ENCODE peak calls at places on chromosomes 2 and 18, in nine cellular contexts. M, E, D, I, J, B, H, A and K are unnamed samples.
A peak's percentile ranks its signal among the peaks of the same experiment; 100 is the strongest.

GRCh38 chr18:74994502-74995403 is 214.2 kb downstream of the PTGR3 start:
- DNase-seq in M (peak; percentile 73), E (no peak), D (peak; percentile 11), I (peak; percentile 64), J (no peak), B (peak; percentile 88), H (no peak), A (no peak), K (peak; percentile 26)

GRCh38 chr2:201630577-201630976 is 12.7 kb downstream of the TMEM237 start:
- DNase-seq in M (no peak), E (no peak), D (no peak), I (no peak), J (no peak), B (no peak), H (no peak), A (no peak), K (no peak)

GRCh38 chr2:225177098-225177497 is 134.8 kb upstream of the DOCK10 start:
- DNase-seq in M (no peak), E (no peak), D (peak; percentile 32), I (no peak), J (no peak), B (peak; percentile 15), H (no peak), A (no peak), K (peak; percentile 11)

GRCh38 chr18:24200494-24200893 is 61.6 kb downstream of the CABYR start:
- DNase-seq in M (no peak), E (no peak), D (no peak), I (no peak), J (no peak), B (no peak), H (no peak), A (no peak), K (no peak)

GRCh38 chr2:130759906-130760753 is 4.8 kb downstream of the AMER3 start:
- DNase-seq in M (no peak), E (peak; percentile 48), D (peak; percentile 13), I (no peak), J (no peak), B (no peak), H (peak; percentile 18), A (peak; percentile 39), K (no peak)

GRCh38 chr18:7133181-7133580 is 15.6 kb upstream of the LAMA1 start:
- DNase-seq in M (no peak), E (no peak), D (peak; percentile 48), I (no peak), J (no peak), B (no peak), H (no peak), A (no peak), K (peak; percentile 72)

GRCh38 chr2:70855679-70856078 is 20.1 kb upstream of the CD207 start:
- DNase-seq in M (no peak), E (no peak), D (no peak), I (no peak), J (no peak), B (no peak), H (no peak), A (no peak), K (peak; percentile 17)

GRCh38 chr2:104853926-104854506 is at the start of gene POU3F3:
- DNase-seq in M (no peak), E (peak; percentile 87), D (no peak), I (peak; percentile 74), J (peak; percentile 76), B (peak; percentile 94), H (no peak), A (peak; percentile 98), K (peak; percentile 14)

GRCh38 chr2:202327887-202328286 is 48.2 kb upstream of the BMPR2 start:
- DNase-seq in M (no peak), E (peak; percentile 63), D (peak; percentile 46), I (no peak), J (no peak), B (no peak), H (no peak), A (no peak), K (no peak)

GRCh38 chr2:20452551-20452950 is 5.7 kb downstream of the RHOB start:
- DNase-seq in M (no peak), E (no peak), D (peak; percentile 62), I (no peak), J (peak; percentile 62), B (no peak), H (no peak), A (no peak), K (peak; percentile 70)

GRCh38 chr2:96393989-96394761 is 58.6 kb downstream of the NCAPH start:
- DNase-seq in M (no peak), E (no peak), D (no peak), I (no peak), J (no peak), B (no peak), H (no peak), A (no peak), K (no peak)

GRCh38 chr2:145235312-145235711 is 715.4 kb upstream of the ZEB2 start:
- DNase-seq in M (no peak), E (no peak), D (no peak), I (no peak), J (no peak), B (no peak), H (no peak), A (no peak), K (no peak)

GRCh38 chr2:62596061-62596658 is 90.2 kb upstream of the TMEM17 start:
- DNase-seq in M (no peak), E (no peak), D (peak; percentile 46), I (no peak), J (no peak), B (no peak), H (no peak), A (no peak), K (peak; percentile 54)

GRCh38 chr2:235543126-235543750 is 49.4 kb downstream of the AGAP1 start:
- DNase-seq in M (peak; percentile 79), E (no peak), D (no peak), I (peak; percentile 26), J (no peak), B (no peak), H (no peak), A (no peak), K (no peak)

GRCh38 chr2:9618410-9618809 is 12.4 kb downstream of the YWHAQ start:
- DNase-seq in M (no peak), E (no peak), D (no peak), I (no peak), J (no peak), B (no peak), H (no peak), A (no peak), K (no peak)

DNA sequence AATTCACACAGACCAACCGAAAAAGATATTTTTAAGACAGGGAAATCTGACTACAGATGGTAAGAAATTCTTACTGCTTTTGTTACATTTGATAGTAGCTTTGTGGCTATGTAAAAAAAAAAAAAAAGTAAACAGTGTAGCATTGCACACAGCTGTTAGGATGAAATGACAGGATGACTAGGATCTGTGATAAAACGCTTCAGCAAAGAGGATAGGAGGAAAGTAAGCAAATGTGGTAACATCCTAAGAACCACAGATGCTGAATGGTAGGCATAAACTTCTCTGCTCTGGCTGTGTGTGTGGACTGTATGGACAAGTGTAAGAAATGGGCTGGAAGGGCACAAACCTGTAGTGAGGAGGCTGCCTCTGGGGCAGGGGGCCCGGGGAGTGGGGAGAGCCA is 207.6 kb downstream of the ANAPC1 start:
- DNase-seq in M (no peak), E (no peak), D (peak; percentile 29), I (no peak), J (no peak), B (no peak), H (no peak), A (no peak), K (peak; percentile 70)
- H3K4me3 ChIP-seq in M (no peak overlapping the region), E (no peak overlapping the region), D (no peak overlapping the region), I (no peak overlapping the region), J (no peak overlapping the region), B (no peak overlapping the region), H (no peak overlapping the region), A (no peak overlapping the region), K (no peak overlapping the region)

DNA sequence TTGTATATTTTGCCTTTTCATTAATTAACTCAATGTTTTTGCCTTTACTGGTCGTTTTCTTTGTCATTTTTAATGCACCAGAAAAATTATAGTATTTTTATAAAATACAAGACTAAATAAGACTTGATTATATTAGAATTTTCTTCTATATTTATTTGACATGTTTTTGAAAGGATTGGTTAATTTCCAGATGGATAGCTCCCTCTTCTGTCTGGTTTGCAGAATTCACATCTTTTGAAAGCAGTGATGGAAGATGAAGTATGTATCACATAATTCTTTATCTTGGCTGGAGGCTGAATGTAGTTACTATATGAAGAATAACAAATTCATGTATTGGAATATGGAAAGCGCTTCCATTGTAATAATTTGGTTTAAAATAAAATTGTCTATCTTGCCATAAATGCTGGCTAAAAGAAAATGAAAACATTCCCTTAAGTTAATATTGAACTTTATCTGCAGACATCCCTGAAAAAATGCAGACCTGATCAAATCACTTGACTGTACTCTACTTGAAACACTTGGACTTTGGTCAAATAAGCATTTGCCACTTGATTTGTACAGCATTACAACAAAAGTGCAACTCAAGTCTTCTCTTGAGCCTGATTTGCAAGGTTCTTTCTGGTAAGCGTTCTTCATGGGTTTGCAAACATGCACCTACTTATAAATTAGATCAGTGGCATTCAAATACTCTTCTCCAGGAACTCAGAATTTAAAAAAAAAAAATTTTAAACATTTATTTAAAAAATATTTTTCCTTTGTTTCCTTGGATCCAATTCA is 86.4 kb upstream of the EFEMP1 start:
- DNase-seq in M (peak; percentile 63), E (peak; percentile 15), D (peak; percentile 82), I (no peak), J (no peak), B (peak; percentile 51), H (no peak), A (no peak), K (peak; percentile 70)
- TF ChIP-seq CTCF in M (peak; percentile 89), E (peak; percentile 65), D (peak; percentile 61), I (peak; percentile 40), J (peak; percentile 49), B (peak; percentile 71), H (no peak), A (peak; percentile 49), K (peak; percentile 68)

GRCh38 chr2:234497592-234498023 is 727 bp upstream of the ARL4C start:
- DNase-seq in M (no peak), E (no peak), D (no peak), I (no peak), J (no peak), B (no peak), H (no peak), A (no peak), K (no peak)
- H3K4me3 ChIP-seq in M (peak overlapping the region; percentile 54), E (peak overlapping the region; percentile 50), D (peak overlapping the region; percentile 35), I (peak overlapping the region; percentile 30), J (peak overlapping the region; percentile 56), B (peak overlapping the region; percentile 47), H (no peak overlapping the region), A (no peak overlapping the region), K (no peak overlapping the region)

DNA sequence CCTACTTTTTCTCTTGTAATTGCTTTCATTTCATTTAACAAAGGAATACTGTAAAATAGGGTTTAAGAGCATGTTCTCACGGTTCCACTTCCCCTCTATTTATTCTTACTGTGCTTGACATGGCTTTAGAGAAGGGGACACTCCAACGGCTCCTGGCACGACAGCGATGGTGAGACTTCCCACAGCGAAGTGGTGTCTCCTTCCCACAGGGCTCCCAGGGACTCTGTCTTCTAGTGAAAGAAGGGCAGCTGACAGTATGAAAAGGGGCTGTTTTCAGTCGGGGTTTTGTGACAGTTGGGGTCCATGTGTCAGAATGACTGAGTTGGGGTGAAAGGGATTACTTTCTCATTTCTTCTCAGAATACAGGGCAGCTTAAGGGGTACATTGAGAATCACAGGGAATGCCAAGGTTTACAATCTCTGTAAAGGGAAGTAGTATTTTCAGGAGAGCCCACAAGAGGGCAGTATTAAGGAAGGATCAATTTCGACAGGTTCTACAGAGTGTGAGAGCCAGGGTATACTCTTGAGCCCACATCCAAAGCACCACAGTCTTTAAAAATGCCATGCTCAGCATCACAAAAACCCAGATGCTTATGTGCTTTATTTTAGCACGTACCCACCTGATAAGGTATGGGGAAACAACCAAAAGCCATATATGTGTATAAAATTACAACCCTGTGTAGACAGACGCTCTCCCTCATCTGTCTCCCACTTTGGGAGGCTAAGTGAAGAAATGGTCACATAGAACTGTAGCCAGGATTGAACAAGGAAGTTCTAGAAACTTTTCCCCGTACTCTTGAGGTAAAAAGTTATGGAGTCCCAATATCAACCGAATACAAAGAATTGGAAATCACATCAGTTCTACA is 31.3 kb upstream of the RAPGEF4 start:
- DNase-seq in M (no peak), E (peak; percentile 55), D (peak; percentile 36), I (no peak), J (no peak), B (peak; percentile 71), H (no peak), A (no peak), K (peak; percentile 34)
- TF ChIP-seq CTCF in M (peak; percentile 93), E (peak; percentile 64), D (peak; percentile 60), I (peak; percentile 51), J (peak; percentile 55), B (peak; percentile 67), H (no peak), A (peak; percentile 36), K (peak; percentile 63)